ENCODE peak calls at places on chromosomes 2 and 18, in six cellular contexts. V is fibroblast of lung, Y is neural progenitor cell, U is IMR-90, W is K562, O is MM.1S. T is an unnamed sample.
A peak's percentile ranks its signal among the peaks of the same experiment; 100 is the strongest.

GRCh38 chr18:49228182-49228581 is 232.3 kb downstream of the DYM start:
- DNase-seq in Y (no peak), U (no peak), O (no peak), W (no peak), V (no peak), T (no peak)

GRCh38 chr18:11752116-11752911 is 63.2 kb downstream of the GNAL start:
- DNase-seq in U (peak; percentile 30), W (peak; percentile 8), V (peak; percentile 27), O (no peak), Y (peak; percentile 75), T (no peak)

GRCh38 chr2:21404827-21405625 is 281.3 kb downstream of the TDRD15 start:
- DNase-seq in V (no peak), U (peak; percentile 69), O (no peak), W (peak; percentile 1), Y (no peak), T (no peak)

GRCh38 chr2:131445896-131446295 is 30.0 kb upstream of the TUBA3D start:
- DNase-seq in U (no peak), O (no peak), V (no peak), W (no peak), Y (no peak), T (no peak)

GRCh38 chr2:191643425-191643824 is 34.5 kb upstream of the NABP1 start:
- DNase-seq in U (no peak), O (no peak), Y (no peak), V (no peak), W (no peak), T (no peak)

GRCh38 chr18:31097666-31098065 is 4.6 kb downstream of the DSC2 start:
- DNase-seq in U (no peak), Y (no peak), V (no peak), O (no peak), W (no peak), T (no peak)

GRCh38 chr2:26938399-26938798 is 32.0 kb upstream of the MAPRE3 start:
- DNase-seq in W (peak; percentile 73), Y (no peak), V (no peak), O (no peak), U (no peak), T (no peak)

GRCh38 chr2:121043827-121044222 is 241.2 kb downstream of the TFCP2L1 start:
- DNase-seq in U (no peak), Y (no peak), O (no peak), V (no peak), W (no peak), T (no peak)

GRCh38 chr2:199784512-199784911 is 66.5 kb downstream of the FTCDNL1 start:
- DNase-seq in Y (no peak), V (no peak), O (no peak), U (no peak), W (no peak), T (no peak)

GRCh38 chr2:148944536-148944935 is 69.5 kb downstream of the KIF5C start:
- DNase-seq in W (no peak), V (no peak), Y (no peak), U (no peak), O (no peak), T (no peak)

GRCh38 chr2:239780236-239780997 is 244.7 kb downstream of the NDUFA10 start:
- DNase-seq in O (no peak), V (no peak), W (no peak), Y (no peak), U (no peak), T (no peak)

GRCh38 chr18:58682429-58683069 is 11.3 kb downstream of the MALT1 start:
- DNase-seq in V (peak; percentile 76), O (no peak), W (no peak), U (peak; percentile 74), Y (no peak), T (no peak)

GRCh38 chr2:233251306-233252116 is at the start of gene ATG16L1:
- DNase-seq in W (peak; percentile 94), Y (peak; percentile 98), O (peak; percentile 97), V (peak; percentile 95), U (peak; percentile 94), T (peak; percentile 98)

GRCh38 chr2:134594399-134594798 is 124.4 kb downstream of the TMEM163 start:
- DNase-seq in Y (no peak), V (no peak), O (no peak), U (no peak), W (no peak), T (peak; percentile 20)

GRCh38 chr18:62183578-62184195 is 3.2 kb downstream of the PIGN start:
- DNase-seq in O (peak; percentile 70), U (peak; percentile 68), Y (peak; percentile 60), V (peak; percentile 45), W (peak; percentile 52), T (peak; percentile 88)

GRCh38 chr2:221779614-221780067 is 207.5 kb upstream of the EPHA4 start:
- DNase-seq in U (peak; percentile 81), O (no peak), W (no peak), V (peak; percentile 97), Y (no peak), T (no peak)

GRCh38 chr18:38759457-38759856 is 1193.9 kb upstream of the CELF4 start:
- DNase-seq in W (no peak), U (no peak), O (no peak), V (no peak), Y (no peak), T (no peak)

GRCh38 chr2:1550658-1551316 is 137.5 kb downstream of the TPO start:
- DNase-seq in Y (peak; percentile 85), V (peak; percentile 22), O (peak; percentile 16), U (peak; percentile 22), W (peak; percentile 56), T (peak; percentile 79)

GRCh38 chr2:156602552-156602933 is 166.4 kb downstream of the GPD2 start:
- DNase-seq in V (no peak), O (no peak), W (no peak), Y (no peak), U (no peak), T (no peak)

GRCh38 chr2:158644139-158644538 is 151.0 kb upstream of the DAPL1 start:
- DNase-seq in Y (no peak), U (peak; percentile 92), O (no peak), V (peak; percentile 98), W (no peak), T (no peak)

GRCh38 chr2:160270571-160271113 is 70.6 kb upstream of the ITGB6 start:
- DNase-seq in V (peak; percentile 78), O (no peak), U (no peak), Y (no peak), W (no peak), T (no peak)

GRCh38 chr2:7744827-7745226 is 827.6 kb downstream of the RNF144A start:
- DNase-seq in W (no peak), O (no peak), Y (no peak), V (no peak), U (peak; percentile 10), T (no peak)

GRCh38 chr2:80247339-80247738 is 57.2 kb downstream of the LRRTM1 start:
- DNase-seq in V (no peak), W (peak; percentile 50), U (no peak), O (no peak), Y (no peak), T (no peak)

GRCh38 chr2:120797421-120798289 is 62.0 kb downstream of the GLI2 start:
- DNase-seq in Y (peak; percentile 48), V (no peak), U (no peak), W (no peak), O (no peak), T (no peak)

GRCh38 chr2:69010437-69011194 is 2.4 kb upstream of the ANTXR1 start:
- DNase-seq in W (no peak), O (no peak), V (no peak), Y (no peak), U (no peak), T (no peak)

GRCh38 chr18:5894215-5894612 is 1.1 kb downstream of the TMEM200C start:
- DNase-seq in Y (no peak), W (no peak), U (peak; percentile 12), V (no peak), O (no peak), T (no peak)

DNA sequence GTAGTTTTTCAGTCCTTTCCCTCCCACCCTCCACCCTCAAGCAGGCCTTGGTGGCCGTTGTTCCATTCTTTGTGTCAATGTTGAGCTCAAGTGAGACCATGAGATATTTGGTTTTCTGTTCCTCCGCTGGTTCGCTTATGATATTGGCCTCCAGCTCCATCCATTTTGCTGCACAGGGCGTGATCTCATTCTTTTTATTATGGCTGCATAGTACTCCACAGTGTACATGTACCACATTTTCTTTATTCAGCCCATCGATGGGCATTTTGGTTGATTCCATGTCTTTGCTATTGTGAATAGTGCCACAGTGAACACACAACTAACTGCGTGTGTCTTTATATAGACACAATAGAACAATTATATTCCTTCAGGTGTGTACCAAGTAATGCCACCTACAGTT is 14.1 kb downstream of the AGAP1 start:
- DNase-seq in Y (no peak), V (no peak), O (no peak), W (no peak), U (no peak), T (no peak)
- H4K20me1 ChIP-seq in Y (peaks cover 64% of the 10 kb centered on the region), V (no peaks in the 10 kb centered on the region), O (peaks cover 3% of the 10 kb centered on the region), W (peaks cover 50% of the 10 kb centered on the region), U (peaks cover 35% of the 10 kb centered on the region), T (no peaks in the 10 kb centered on the region)

GRCh38 chr18:75070625-75071483 is 138.1 kb downstream of the PTGR3 start:
- DNase-seq in V (peak; percentile 86), W (peak; percentile 16), U (peak; percentile 90), Y (no peak), O (no peak), T (peak; percentile 74)
- H3K4me3 ChIP-seq in V (no peak overlapping the region), W (no peak overlapping the region), U (no peak overlapping the region), Y (no peak overlapping the region), O (no peak overlapping the region), T (peak overlapping the region; percentile 38)

GRCh38 chr2:224543939-224544338 is 41.2 kb downstream of the CUL3 start:
- DNase-seq in U (no peak), W (no peak), Y (no peak), V (no peak), O (no peak), T (no peak)

GRCh38 chr2:224532931-224533330 is 52.2 kb downstream of the CUL3 start:
- DNase-seq in O (peak; percentile 20), V (no peak), Y (no peak), W (no peak), U (no peak), T (no peak)

GRCh38 chr2:224538739-224539138 is 46.4 kb downstream of the CUL3 start:
- DNase-seq in O (no peak), W (no peak), V (no peak), U (no peak), Y (peak; percentile 22), T (no peak)
- H4K20me1 ChIP-seq in O (no peaks in the 10 kb centered on the region), W (no peaks in the 10 kb centered on the region), V (no peaks in the 10 kb centered on the region), U (peaks cover 47% of the 10 kb centered on the region), Y (peaks cover 58% of the 10 kb centered on the region), T (peaks cover 4% of the 10 kb centered on the region)

DNA sequence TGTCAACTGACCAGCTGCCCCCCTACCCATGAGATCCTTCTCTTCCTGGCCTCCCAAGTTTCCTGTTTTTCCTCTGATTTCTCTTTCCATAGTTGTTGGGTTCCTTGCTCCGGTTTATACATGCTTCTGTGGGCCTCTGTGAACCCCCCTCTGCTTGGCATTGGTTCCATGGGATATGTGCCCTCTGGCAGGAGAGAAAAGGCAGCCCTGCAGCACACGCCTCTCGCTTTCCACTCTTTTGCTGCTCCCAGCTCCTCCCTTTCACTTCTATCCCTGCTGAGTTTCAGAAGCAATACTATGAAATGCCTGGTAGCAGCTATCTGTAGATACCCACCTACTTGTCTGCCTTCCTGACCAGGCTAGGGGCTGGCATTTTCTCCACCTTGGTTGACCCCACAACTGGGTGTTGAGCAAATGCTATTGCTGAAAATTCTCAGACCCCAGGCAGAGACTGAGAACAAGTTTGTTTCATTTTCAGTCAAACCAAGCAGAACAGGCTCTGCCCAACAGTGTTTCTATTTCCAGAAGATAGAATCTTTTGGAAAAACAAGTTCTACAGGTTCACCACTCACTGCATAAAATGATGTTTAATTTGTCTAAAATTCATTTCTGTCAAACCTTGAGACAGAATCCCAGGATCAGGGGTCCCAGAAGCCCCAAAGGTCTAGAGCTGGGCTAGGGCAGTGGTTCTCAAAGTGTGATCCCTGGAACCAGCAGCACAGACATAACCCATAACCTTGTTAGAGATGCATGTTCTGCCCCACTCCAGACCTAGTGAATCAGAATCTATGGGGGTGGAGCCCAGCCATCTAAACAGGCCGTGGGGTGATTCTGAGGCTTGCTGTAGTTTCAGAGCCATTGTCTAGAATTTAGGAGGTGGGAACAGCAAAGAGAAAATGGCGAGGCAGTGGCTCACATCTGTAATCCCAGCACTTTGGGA is 13.4 kb downstream of the CAPG start:
- DNase-seq in U (no peak), O (peak; percentile 35), W (no peak), Y (no peak), V (no peak), T (no peak)
- H3K4me3 ChIP-seq in U (no peak overlapping the region), O (no peak overlapping the region), W (no peak overlapping the region), Y (no peak overlapping the region), V (no peak overlapping the region), T (no peak overlapping the region)